ENCODE peak calls at places on chromosomes 5 and 9, in six cellular contexts. One of them, this sample, is unnamed.

GRCh38 chr9:19381656-19382055 is 1.6 kb upstream of the RPS6 start:
- DNase-seq in gastrocnemius medialis: no peak
- DNase-seq in cerebellar cortex: no peak
- DNase-seq in HuH-7.5: no peak
- DNase-seq in EL: no peak
- DNase-seq in Caki2: no peak
- DNase-seq in this sample: no peak

GRCh38 chr9:68974431-68974830 is 39.5 kb downstream of the PRKACG start:
- DNase-seq in gastrocnemius medialis: no peak
- DNase-seq in cerebellar cortex: no peak
- DNase-seq in HuH-7.5: no peak
- DNase-seq in EL: no peak
- DNase-seq in Caki2: no peak
- DNase-seq in this sample: no peak

GRCh38 chr5:96297290-96297689 is 135.8 kb downstream of the PCSK1 start:
- DNase-seq in gastrocnemius medialis: no peak
- DNase-seq in cerebellar cortex: no peak
- DNase-seq in HuH-7.5: no peak
- DNase-seq in EL: peak; percentile 90
- DNase-seq in Caki2: no peak
- DNase-seq in this sample: peak; percentile 45

GRCh38 chr9:86994231-86994630 is 46.9 kb upstream of the GAS1 start:
- DNase-seq in gastrocnemius medialis: no peak
- DNase-seq in cerebellar cortex: no peak
- DNase-seq in HuH-7.5: no peak
- DNase-seq in EL: no peak
- DNase-seq in Caki2: no peak
- DNase-seq in this sample: no peak

GRCh38 chr9:89686134-89686533 is 81.3 kb downstream of the GADD45G start:
- DNase-seq in gastrocnemius medialis: no peak
- DNase-seq in cerebellar cortex: no peak
- DNase-seq in HuH-7.5: no peak
- DNase-seq in EL: no peak
- DNase-seq in Caki2: no peak
- DNase-seq in this sample: no peak

GRCh38 chr9:99249619-99250018 is 27.5 kb downstream of the SEC61B start:
- DNase-seq in gastrocnemius medialis: no peak
- DNase-seq in cerebellar cortex: no peak
- DNase-seq in HuH-7.5: no peak
- DNase-seq in EL: peak; percentile 53
- DNase-seq in Caki2: no peak
- DNase-seq in this sample: no peak

GRCh38 chr9:37643214-37643613 is 7.5 kb upstream of the FRMPD1 start:
- DNase-seq in gastrocnemius medialis: no peak
- DNase-seq in cerebellar cortex: no peak
- DNase-seq in HuH-7.5: no peak
- DNase-seq in EL: no peak
- DNase-seq in Caki2: no peak
- DNase-seq in this sample: no peak

GRCh38 chr5:60287174-60287771 is 393.7 kb upstream of the PDE4D start:
- DNase-seq in gastrocnemius medialis: no peak
- DNase-seq in cerebellar cortex: peak; percentile 73
- DNase-seq in HuH-7.5: peak; percentile 23
- DNase-seq in EL: peak; percentile 67
- DNase-seq in Caki2: peak; percentile 25
- DNase-seq in this sample: peak; percentile 62

GRCh38 chr5:143118222-143118621 is 285.3 kb downstream of the NR3C1 start:
- DNase-seq in gastrocnemius medialis: no peak
- DNase-seq in cerebellar cortex: no peak
- DNase-seq in HuH-7.5: no peak
- DNase-seq in EL: no peak
- DNase-seq in Caki2: no peak
- DNase-seq in this sample: no peak

GRCh38 chr9:93677061-93677571 is 100.7 kb downstream of the PHF2 start:
- DNase-seq in gastrocnemius medialis: no peak
- DNase-seq in cerebellar cortex: no peak
- DNase-seq in HuH-7.5: no peak
- DNase-seq in EL: no peak
- DNase-seq in Caki2: no peak
- DNase-seq in this sample: no peak

GRCh38 chr9:91676042-91676441 is 252.4 kb upstream of the NFIL3 start:
- DNase-seq in gastrocnemius medialis: no peak
- DNase-seq in cerebellar cortex: no peak
- DNase-seq in HuH-7.5: no peak
- DNase-seq in EL: no peak
- DNase-seq in Caki2: peak; percentile 3
- DNase-seq in this sample: no peak